ENCODE peak calls at places on chromosome 17, in seven cellular contexts. W is neural progenitor cell, V is colonic mucosa, J is tibial nerve, F is cardiac muscle cell, O is ascending aorta, B is neuronal stem cell. C is an unnamed sample.

GRCh38 chr17:82810644-82811430 is 29.0 kb downstream of the ZNF750 start:
- DNase-seq in W (no peak), V (no peak), J (no peak), F (no peak), O (no peak), B (no peak), C (no peak)

GRCh38 chr17:1647802-1648581 is 1.7 kb downstream of the RILP start:
- DNase-seq in W (peak; percentile 69), V (no peak), J (no peak), F (peak; percentile 46), O (peak; percentile 72), B (no peak), C (peak; percentile 54)

GRCh38 chr17:62067165-62068145 is 2.4 kb upstream of the MED13 start:
- DNase-seq in W (no peak), V (no peak), J (no peak), F (no peak), O (no peak), B (no peak), C (no peak)

GRCh38 chr17:72622661-72623433 is 469.6 kb downstream of the SLC39A11 start:
- DNase-seq in W (no peak), V (no peak), J (no peak), F (no peak), O (no peak), B (no peak), C (no peak)

GRCh38 chr17:59853168-59853918 is 39.4 kb downstream of the TUBD1 start:
- DNase-seq in W (peak; percentile 16), V (peak; percentile 80), J (no peak), F (peak; percentile 76), O (peak; percentile 71), B (no peak), C (peak; percentile 80)

GRCh38 chr17:80586464-80587228 is 42.0 kb downstream of the RPTOR start:
- DNase-seq in W (no peak), V (no peak), J (no peak), F (no peak), O (no peak), B (no peak), C (peak; percentile 16)

GRCh38 chr17:39928868-39929651 is 1.5 kb downstream of the LRRC3C start:
- DNase-seq in W (no peak), V (no peak), J (no peak), F (peak; percentile 93), O (no peak), B (no peak), C (no peak)

GRCh38 chr17:56112086-56112485 is 41.2 kb upstream of the ANKFN1 start:
- DNase-seq in W (no peak), V (no peak), J (no peak), F (no peak), O (no peak), B (no peak), C (no peak)

GRCh38 chr17:9212376-9213310 is 191.3 kb downstream of the NTN1 start:
- DNase-seq in W (no peak), V (no peak), J (no peak), F (no peak), O (no peak), B (no peak), C (no peak)

GRCh38 chr17:74491645-74492044 is 25.2 kb downstream of the CD300A start:
- DNase-seq in W (no peak), V (no peak), J (no peak), F (no peak), O (peak; percentile 34), B (no peak), C (no peak)

GRCh38 chr17:69779378-69780214 is 295.4 kb upstream of the KCNJ16 start:
- DNase-seq in W (no peak), V (no peak), J (no peak), F (peak; percentile 32), O (no peak), B (no peak), C (no peak)

GRCh38 chr17:39603304-39604016 is 4.3 kb downstream of the NEUROD2 start:
- DNase-seq in W (no peak), V (no peak), J (no peak), F (no peak), O (no peak), B (no peak), C (no peak)

GRCh38 chr17:29078183-29079045 is 35.5 kb downstream of the PIPOX start:
- DNase-seq in W (no peak), V (no peak), J (no peak), F (peak; percentile 13), O (no peak), B (no peak), C (no peak)

GRCh38 chr17:29080323-29080722 is 37.4 kb downstream of the PIPOX start:
- DNase-seq in W (no peak), V (no peak), J (no peak), F (no peak), O (no peak), B (no peak), C (no peak)

GRCh38 chr17:29077320-29077719 is 34.4 kb downstream of the PIPOX start:
- DNase-seq in W (no peak), V (no peak), J (no peak), F (no peak), O (no peak), B (no peak), C (no peak)

GRCh38 chr17:29079887-29080286 is 36.9 kb downstream of the PIPOX start:
- DNase-seq in W (no peak), V (no peak), J (no peak), F (no peak), O (no peak), B (no peak), C (no peak)

DNA sequence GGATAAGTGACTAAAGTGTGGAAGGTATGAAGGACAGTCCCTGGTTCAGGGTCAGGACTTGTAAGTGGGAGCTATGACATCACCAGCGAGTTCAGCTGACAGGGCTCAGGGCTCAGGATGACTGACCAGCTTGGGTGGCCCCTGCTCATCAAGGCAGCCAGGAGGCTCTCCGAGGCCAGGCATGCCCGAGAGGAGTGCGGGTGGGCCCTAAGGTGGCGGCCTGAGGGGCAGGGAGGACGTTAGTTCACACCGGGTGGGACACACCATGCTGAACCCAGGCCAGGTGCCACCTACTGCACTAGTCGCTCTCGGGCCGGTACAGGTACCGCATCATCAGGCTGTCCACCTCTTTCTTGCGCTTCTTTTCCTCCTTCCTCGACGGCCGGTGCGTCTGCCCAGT is 36.5 kb downstream of the PIPOX start:
- DNase-seq in W (no peak), V (no peak), J (no peak), F (no peak), O (no peak), B (no peak), C (no peak)
- H3K4me1 ChIP-seq in W (peaks cover 14% of the 10 kb centered on the region), V (no peaks in the 10 kb centered on the region), J (no peaks in the 10 kb centered on the region), F (no peaks in the 10 kb centered on the region), O (no peaks in the 10 kb centered on the region), B (peaks cover 4% of the 10 kb centered on the region), C (no peaks in the 10 kb centered on the region)

GRCh38 chr17:32504166-32504990 is 17.6 kb downstream of the CDK5R1 start:
- DNase-seq in W (no peak), V (no peak), J (no peak), F (no peak), O (no peak), B (no peak), C (no peak)
- H3K4me1 ChIP-seq in W (peaks cover 5% of the 10 kb centered on the region), V (no peaks in the 10 kb centered on the region), J (peaks cover 22% of the 10 kb centered on the region), F (peaks cover 5% of the 10 kb centered on the region), O (peaks cover 5% of the 10 kb centered on the region), B (peaks cover 2% of the 10 kb centered on the region), C (no peaks in the 10 kb centered on the region)

DNA sequence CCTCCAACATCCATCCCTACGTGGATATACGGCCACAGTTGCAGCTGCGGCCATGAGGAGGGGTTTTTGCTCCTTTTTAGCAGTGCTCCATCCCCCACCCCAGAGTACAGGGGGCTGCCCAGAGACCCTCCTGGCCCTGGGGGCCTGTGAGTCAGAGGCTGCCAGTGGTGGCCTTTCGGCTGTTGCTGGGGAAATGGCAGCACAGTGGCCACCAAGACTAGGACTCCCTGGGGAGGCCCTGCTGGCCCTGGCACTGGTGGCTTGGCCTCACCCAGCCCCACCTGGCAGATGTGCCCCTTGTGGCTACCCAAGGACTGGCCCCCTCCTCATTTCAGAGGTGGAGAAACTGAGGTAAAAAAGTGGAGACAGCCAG is 29.1 kb downstream of the RAI1 start:
- DNase-seq in W (no peak), V (no peak), J (no peak), F (no peak), O (no peak), B (no peak), C (no peak)
- H3K4me1 ChIP-seq in W (peaks cover 26% of the 10 kb centered on the region), V (peaks cover 12% of the 10 kb centered on the region), J (peaks cover 41% of the 10 kb centered on the region), F (peaks cover 16% of the 10 kb centered on the region), O (peaks cover 29% of the 10 kb centered on the region), B (peaks cover 38% of the 10 kb centered on the region), C (peaks cover 36% of the 10 kb centered on the region)

GRCh38 chr17:79476074-79476473 is 134.8 kb downstream of the RBFOX3 start:
- DNase-seq in W (peak; percentile 39), V (no peak), J (no peak), F (no peak), O (no peak), B (peak; percentile 26), C (no peak)
- H3K4me1 ChIP-seq in W (peaks cover 7% of the 10 kb centered on the region), V (no peaks in the 10 kb centered on the region), J (no peaks in the 10 kb centered on the region), F (no peaks in the 10 kb centered on the region), O (no peaks in the 10 kb centered on the region), B (peaks cover 10% of the 10 kb centered on the region), C (no peaks in the 10 kb centered on the region)

GRCh38 chr17:77203846-77204245 is 63.1 kb downstream of the SEC14L1 start:
- DNase-seq in W (no peak), V (no peak), J (no peak), F (no peak), O (peak; percentile 50), B (no peak), C (no peak)

GRCh38 chr17:77206557-77206956 is 65.8 kb downstream of the SEC14L1 start:
- DNase-seq in W (no peak), V (no peak), J (no peak), F (no peak), O (peak; percentile 34), B (no peak), C (no peak)

GRCh38 chr17:77204531-77204930 is 63.8 kb downstream of the SEC14L1 start:
- DNase-seq in W (no peak), V (no peak), J (no peak), F (no peak), O (peak; percentile 12), B (no peak), C (no peak)

GRCh38 chr17:77206125-77206523 is 65.4 kb downstream of the SEC14L1 start:
- DNase-seq in W (no peak), V (no peak), J (no peak), F (no peak), O (peak; percentile 49), B (no peak), C (no peak)

GRCh38 chr17:77205396-77206124 is 64.8 kb downstream of the SEC14L1 start:
- DNase-seq in W (no peak), V (no peak), J (no peak), F (no peak), O (peak; percentile 34), B (no peak), C (no peak)
- H3K4me1 ChIP-seq in W (peaks cover 4% of the 10 kb centered on the region), V (no peaks in the 10 kb centered on the region), J (peaks cover 10% of the 10 kb centered on the region), F (peaks cover 23% of the 10 kb centered on the region), O (no peaks in the 10 kb centered on the region), B (peaks cover 5% of the 10 kb centered on the region), C (peaks cover 5% of the 10 kb centered on the region)